ENCODE peak calls at places on chromosome 16, in five cellular contexts. A, H, X, C and G are unnamed samples.
A peak's percentile ranks its signal among the peaks of the same experiment; 100 is the strongest.

GRCh38 chr16:20263138-20263855 is 64.0 kb downstream of the GP2 start:
- DNase-seq in A (no peak), H (no peak), X (no peak), C (no peak), G (no peak)

GRCh38 chr16:30805370-30806169 is 18.6 kb upstream of the ZNF629 start:
- DNase-seq in A (peak; percentile 88), H (peak; percentile 85), X (peak; percentile 96), C (peak; percentile 96), G (peak; percentile 92)

GRCh38 chr16:67456383-67457140 is 24.4 kb downstream of the ATP6V0D1 start:
- DNase-seq in A (peak; percentile 34), H (no peak), X (peak; percentile 92), C (no peak), G (no peak)

GRCh38 chr16:11596572-11597226 is 10.0 kb upstream of the LITAF start:
- DNase-seq in A (no peak), H (no peak), X (no peak), C (no peak), G (no peak)

GRCh38 chr16:8370374-8371015 is 219.8 kb downstream of the TMEM114 start:
- DNase-seq in A (peak; percentile 18), H (peak; percentile 49), X (no peak), C (no peak), G (peak; percentile 4)

GRCh38 chr16:78130950-78131349 is 31.5 kb downstream of the WWOX start:
- DNase-seq in A (no peak), H (no peak), X (no peak), C (no peak), G (no peak)

GRCh38 chr16:56222482-56222997 is 31.3 kb downstream of the GNAO1 start:
- DNase-seq in A (no peak), H (no peak), X (no peak), C (no peak), G (no peak)

GRCh38 chr16:83298541-83298940 is 509.2 kb upstream of the HSBP1 start:
- DNase-seq in A (no peak), H (no peak), X (no peak), C (no peak), G (no peak)

GRCh38 chr16:47047804-47048203 is 74.3 kb upstream of the DNAJA2 start:
- DNase-seq in A (no peak), H (no peak), X (no peak), C (no peak), G (no peak)

GRCh38 chr16:74224828-74225227 is 71.8 kb upstream of the PSMD7 start:
- DNase-seq in A (no peak), H (peak; percentile 60), X (no peak), C (no peak), G (peak; percentile 7)

GRCh38 chr16:62700456-62701280 is 664.4 kb upstream of the CDH8 start:
- DNase-seq in A (no peak), H (no peak), X (no peak), C (no peak), G (no peak)
- H3K4me3 ChIP-seq in A (no peak overlapping the region), H (no peak overlapping the region), X (no peak overlapping the region), C (no peak overlapping the region), G (no peak overlapping the region)

DNA sequence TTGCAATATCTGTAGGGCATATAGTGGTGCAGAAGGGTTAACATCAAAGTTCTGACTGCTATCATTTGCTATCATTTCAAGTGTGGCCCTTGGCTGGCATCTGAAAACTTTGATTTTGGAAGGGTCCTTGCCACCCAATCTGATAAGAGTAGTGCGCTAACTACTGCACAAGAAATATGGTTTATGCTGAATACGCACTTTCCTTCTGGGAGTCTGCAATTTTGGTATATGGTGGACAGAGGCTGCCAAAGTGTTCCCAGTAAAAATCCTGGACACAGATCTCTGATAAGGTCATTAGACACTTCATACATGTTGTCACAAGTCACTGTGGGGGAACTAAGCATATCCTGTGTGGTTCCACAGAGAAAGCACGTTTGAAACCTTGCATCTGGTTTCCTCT is 461.6 kb upstream of the CDH11 start:
- DNase-seq in A (no peak), H (no peak), X (no peak), C (no peak), G (no peak)
- H3K27ac ChIP-seq in A (no peak overlapping the region), H (no peak overlapping the region), X (no peak overlapping the region), C (no peak overlapping the region), G (no peak overlapping the region)

GRCh38 chr16:48609453-48610023 is 442 bp downstream of the N4BP1 start:
- DNase-seq in A (peak; percentile 47), H (no peak), X (peak; percentile 87), C (peak; percentile 91), G (peak; percentile 69)

GRCh38 chr16:48605518-48606110 is 4.4 kb downstream of the N4BP1 start:
- DNase-seq in A (no peak), H (no peak), X (peak; percentile 70), C (no peak), G (no peak)

GRCh38 chr16:48608452-48608851 is 1.5 kb downstream of the N4BP1 start:
- DNase-seq in A (no peak), H (peak; percentile 10), X (no peak), C (no peak), G (no peak)

GRCh38 chr16:48608871-48609452 is 1.0 kb downstream of the N4BP1 start:
- DNase-seq in A (no peak), H (peak; percentile 48), X (no peak), C (no peak), G (peak; percentile 63)

DNA sequence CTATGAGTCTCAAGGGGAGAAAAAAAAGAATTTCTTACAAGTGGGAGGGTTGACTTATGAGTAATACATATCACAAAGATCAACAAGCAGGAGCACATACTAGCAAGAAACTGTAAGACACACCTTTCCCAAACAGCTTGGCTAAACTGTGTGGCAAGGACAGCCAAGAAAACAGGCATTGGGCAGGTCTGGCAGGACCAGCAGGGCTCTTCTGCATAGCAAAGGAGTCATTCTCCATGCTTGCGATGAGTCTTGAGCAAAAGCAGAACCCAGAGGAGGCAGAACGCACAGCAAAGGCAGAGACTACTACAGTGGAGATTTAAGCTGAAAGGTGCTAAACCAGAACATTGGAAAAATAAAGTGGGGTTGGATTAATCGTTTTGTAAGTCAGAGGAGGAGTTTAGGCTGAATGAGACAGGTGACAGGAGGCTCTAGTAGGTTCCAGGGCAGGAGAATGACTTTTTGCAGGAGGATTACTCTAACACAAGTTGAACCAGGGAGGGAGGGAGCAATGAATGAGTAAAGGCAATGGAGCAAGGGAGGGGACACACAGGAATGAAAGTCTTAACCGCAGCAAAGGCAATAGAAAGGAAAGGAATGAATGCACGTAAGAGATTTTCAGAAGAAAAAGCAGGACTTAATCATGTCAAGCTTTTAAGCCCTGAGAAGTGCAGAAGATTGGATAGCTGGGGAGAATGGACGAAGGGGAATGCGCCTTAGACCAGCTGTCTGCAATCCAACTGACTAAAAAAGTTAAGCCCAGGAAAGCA is 2.7 kb downstream of the N4BP1 start:
- DNase-seq in A (peak; percentile 37), H (no peak), X (no peak), C (no peak), G (no peak)
- H3K4me3 ChIP-seq in A (no peak overlapping the region), H (no peak overlapping the region), X (peak overlapping the region; percentile 100), C (peak overlapping the region; percentile 97), G (no peak overlapping the region)

GRCh38 chr16:35148748-35149147 is 1689.3 kb downstream of the TP53TG3F start:
- DNase-seq in A (no peak), H (no peak), X (no peak), C (no peak), G (no peak)
- H3K27ac ChIP-seq in A (no peak overlapping the region), H (no peak overlapping the region), X (no peak overlapping the region), C (no peak overlapping the region), G (no peak overlapping the region)

GRCh38 chr16:81227780-81228179 is 10.7 kb upstream of the BCO1 start:
- DNase-seq in A (no peak), H (no peak), X (no peak), C (no peak), G (no peak)

GRCh38 chr16:81229811-81230210 is 8.7 kb upstream of the BCO1 start:
- DNase-seq in A (no peak), H (no peak), X (no peak), C (no peak), G (no peak)

GRCh38 chr16:81232740-81233367 is 5.6 kb upstream of the BCO1 start:
- DNase-seq in A (no peak), H (no peak), X (no peak), C (no peak), G (no peak)

DNA sequence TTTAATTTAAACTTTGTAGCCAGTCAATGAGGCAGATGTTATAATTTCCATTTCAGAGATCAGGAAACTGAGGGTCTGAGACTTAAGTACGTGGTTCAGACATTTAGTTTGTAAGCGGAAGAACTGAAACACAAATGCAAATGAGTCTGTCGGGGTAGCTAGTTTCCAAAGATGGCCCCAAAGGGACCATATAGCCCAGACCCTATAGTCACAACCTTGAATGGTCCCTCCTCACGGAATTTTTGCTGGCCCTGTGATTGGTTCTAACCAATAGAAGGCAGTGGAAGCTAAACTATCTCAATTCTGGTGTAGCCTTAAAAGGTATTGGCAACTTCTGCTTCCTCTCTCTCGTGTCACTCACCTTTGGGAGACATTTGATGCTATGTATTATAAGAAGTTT is 7.5 kb upstream of the BCO1 start:
- DNase-seq in A (no peak), H (no peak), X (no peak), C (no peak), G (no peak)
- H3K4me3 ChIP-seq in A (no peak overlapping the region), H (no peak overlapping the region), X (no peak overlapping the region), C (no peak overlapping the region), G (no peak overlapping the region)

DNA sequence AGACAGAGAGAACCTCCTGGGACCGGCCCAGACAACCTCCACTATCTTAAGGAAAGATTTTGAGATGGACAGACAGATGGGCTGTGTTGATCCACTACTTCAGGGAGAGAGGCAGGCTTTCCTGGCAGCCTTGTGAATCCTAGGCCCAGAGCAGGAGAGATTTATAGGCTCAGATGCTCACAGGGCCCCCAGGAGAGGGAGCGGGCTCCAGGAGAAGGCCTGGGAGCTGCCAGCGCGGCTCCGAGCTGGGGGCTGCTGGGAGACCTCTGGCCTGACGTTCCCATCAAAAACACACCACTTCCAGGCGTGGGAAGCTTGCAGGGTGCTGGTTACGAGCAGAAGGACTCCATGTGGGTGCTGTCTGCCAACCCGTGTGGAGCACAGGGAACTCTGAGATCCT is 53.2 kb downstream of the MYH11 start:
- DNase-seq in A (no peak), H (no peak), X (no peak), C (no peak), G (no peak)
- H3K27ac ChIP-seq in A (no peak overlapping the region), H (no peak overlapping the region), X (no peak overlapping the region), C (no peak overlapping the region), G (no peak overlapping the region)

GRCh38 chr16:1259760-1260068 is 3.8 kb downstream of the TPSD1 start:
- DNase-seq in A (no peak), H (no peak), X (no peak), C (no peak), G (no peak)
- H3K4me3 ChIP-seq in A (no peak overlapping the region), H (no peak overlapping the region), X (no peak overlapping the region), C (no peak overlapping the region), G (no peak overlapping the region)

GRCh38 chr16:49338867-49339266 is 34.7 kb upstream of the C16orf78 start:
- DNase-seq in A (no peak), H (no peak), X (no peak), C (no peak), G (no peak)
- H3K27ac ChIP-seq in A (no peak overlapping the region), H (no peak overlapping the region), X (no peak overlapping the region), C (no peak overlapping the region), G (no peak overlapping the region)